ENCODE peak calls at places on chromosomes 16 and 17, in eight cellular contexts. One of them, this sample, is unnamed.

GRCh38 chr17:43662432-43663141 is 865 bp upstream of the MEOX1 start:
- DNase-seq in endothelial cell of umbilical vein: no peak
- DNase-seq in spleen: no peak
- DNase-seq in neural progenitor cell: no peak
- DNase-seq in heart left ventricle: no peak
- DNase-seq in breast epithelium: no peak
- DNase-seq in naive thymus-derived CD4-positive, alpha-beta T cell: no peak
- DNase-seq in neuronal stem cell: no peak
- DNase-seq in this sample: no peak

GRCh38 chr17:70521821-70522256 is 352.5 kb downstream of the KCNJ2 start:
- DNase-seq in heart left ventricle: peak; percentile 71
- DNase-seq in endothelial cell of umbilical vein: peak; percentile 72
- DNase-seq in neuronal stem cell: no peak
- DNase-seq in breast epithelium: no peak
- DNase-seq in spleen: no peak
- DNase-seq in neural progenitor cell: no peak
- DNase-seq in naive thymus-derived CD4-positive, alpha-beta T cell: no peak
- DNase-seq in this sample: no peak

GRCh38 chr17:79009397-79010303 is at the start of gene CANT1:
- DNase-seq in neural progenitor cell: peak; percentile 93
- DNase-seq in naive thymus-derived CD4-positive, alpha-beta T cell: peak; percentile 83
- DNase-seq in neuronal stem cell: peak; percentile 87
- DNase-seq in heart left ventricle: peak; percentile 87
- DNase-seq in endothelial cell of umbilical vein: peak; percentile 92
- DNase-seq in spleen: peak; percentile 96
- DNase-seq in breast epithelium: peak; percentile 72
- DNase-seq in this sample: peak; percentile 77

GRCh38 chr17:51612692-51613091 is 352.3 kb downstream of the UTP18 start:
- DNase-seq in neural progenitor cell: no peak
- DNase-seq in heart left ventricle: no peak
- DNase-seq in breast epithelium: no peak
- DNase-seq in neuronal stem cell: no peak
- DNase-seq in endothelial cell of umbilical vein: no peak
- DNase-seq in spleen: no peak
- DNase-seq in naive thymus-derived CD4-positive, alpha-beta T cell: no peak
- DNase-seq in this sample: no peak

GRCh38 chr17:13587487-13588338 is 14.0 kb downstream of the HS3ST3A1 start:
- DNase-seq in heart left ventricle: no peak
- DNase-seq in spleen: no peak
- DNase-seq in naive thymus-derived CD4-positive, alpha-beta T cell: no peak
- DNase-seq in neural progenitor cell: no peak
- DNase-seq in neuronal stem cell: no peak
- DNase-seq in endothelial cell of umbilical vein: no peak
- DNase-seq in breast epithelium: no peak
- DNase-seq in this sample: no peak

GRCh38 chr16:87762620-87763019 is 3.2 kb downstream of the KLHDC4 start:
- DNase-seq in naive thymus-derived CD4-positive, alpha-beta T cell: no peak
- DNase-seq in neuronal stem cell: no peak
- DNase-seq in endothelial cell of umbilical vein: no peak
- DNase-seq in heart left ventricle: no peak
- DNase-seq in breast epithelium: no peak
- DNase-seq in neural progenitor cell: no peak
- DNase-seq in spleen: no peak
- DNase-seq in this sample: no peak

GRCh38 chr16:71568541-71568940 is 8.4 kb downstream of the TAT start:
- DNase-seq in spleen: no peak
- DNase-seq in neuronal stem cell: no peak
- DNase-seq in neural progenitor cell: no peak
- DNase-seq in naive thymus-derived CD4-positive, alpha-beta T cell: no peak
- DNase-seq in heart left ventricle: no peak
- DNase-seq in endothelial cell of umbilical vein: no peak
- DNase-seq in breast epithelium: no peak
- DNase-seq in this sample: no peak

GRCh38 chr17:81328925-81329278 is 33.8 kb upstream of the SLC38A10 start:
- DNase-seq in neuronal stem cell: no peak
- DNase-seq in breast epithelium: no peak
- DNase-seq in neural progenitor cell: no peak
- DNase-seq in naive thymus-derived CD4-positive, alpha-beta T cell: no peak
- DNase-seq in endothelial cell of umbilical vein: no peak
- DNase-seq in spleen: no peak
- DNase-seq in heart left ventricle: no peak
- DNase-seq in this sample: no peak

GRCh38 chr17:78935419-78936323 is 10.5 kb upstream of the TIMP2 start:
- DNase-seq in endothelial cell of umbilical vein: peak; percentile 59
- DNase-seq in neuronal stem cell: no peak
- DNase-seq in neural progenitor cell: no peak
- DNase-seq in spleen: no peak
- DNase-seq in heart left ventricle: peak; percentile 57
- DNase-seq in breast epithelium: no peak
- DNase-seq in naive thymus-derived CD4-positive, alpha-beta T cell: no peak
- DNase-seq in this sample: no peak

GRCh38 chr16:51507286-51507685 is 356.2 kb upstream of the SALL1 start:
- DNase-seq in neuronal stem cell: no peak
- DNase-seq in naive thymus-derived CD4-positive, alpha-beta T cell: no peak
- DNase-seq in endothelial cell of umbilical vein: no peak
- DNase-seq in neural progenitor cell: no peak
- DNase-seq in heart left ventricle: no peak
- DNase-seq in spleen: no peak
- DNase-seq in breast epithelium: no peak
- DNase-seq in this sample: no peak

GRCh38 chr16:89122322-89122831 is 28.7 kb downstream of the ACSF3 start:
- DNase-seq in heart left ventricle: no peak
- DNase-seq in endothelial cell of umbilical vein: no peak
- DNase-seq in neuronal stem cell: no peak
- DNase-seq in naive thymus-derived CD4-positive, alpha-beta T cell: peak; percentile 42
- DNase-seq in neural progenitor cell: no peak
- DNase-seq in breast epithelium: no peak
- DNase-seq in spleen: peak; percentile 88
- DNase-seq in this sample: peak; percentile 59

GRCh38 chr16:19084879-19085278 is 17.5 kb downstream of the COQ7 start:
- DNase-seq in naive thymus-derived CD4-positive, alpha-beta T cell: no peak
- DNase-seq in neuronal stem cell: no peak
- DNase-seq in breast epithelium: no peak
- DNase-seq in endothelial cell of umbilical vein: no peak
- DNase-seq in spleen: no peak
- DNase-seq in neural progenitor cell: no peak
- DNase-seq in heart left ventricle: no peak
- DNase-seq in this sample: no peak

GRCh38 chr17:48791128-48792032 is 25.6 kb downstream of the TTLL6 start:
- DNase-seq in naive thymus-derived CD4-positive, alpha-beta T cell: no peak
- DNase-seq in breast epithelium: peak; percentile 76
- DNase-seq in neural progenitor cell: peak; percentile 90
- DNase-seq in spleen: no peak
- DNase-seq in endothelial cell of umbilical vein: peak; percentile 79
- DNase-seq in heart left ventricle: peak; percentile 77
- DNase-seq in neuronal stem cell: peak; percentile 67
- DNase-seq in this sample: peak; percentile 17

GRCh38 chr16:27355610-27356009 is 41.8 kb downstream of the IL4R start:
- DNase-seq in neuronal stem cell: no peak
- DNase-seq in endothelial cell of umbilical vein: peak; percentile 46
- DNase-seq in heart left ventricle: peak; percentile 51
- DNase-seq in naive thymus-derived CD4-positive, alpha-beta T cell: peak; percentile 25
- DNase-seq in spleen: peak; percentile 87
- DNase-seq in breast epithelium: no peak
- DNase-seq in neural progenitor cell: peak; percentile 47
- DNase-seq in this sample: no peak

GRCh38 chr17:47840742-47841487 is at the start of gene SCRN2:
- DNase-seq in neuronal stem cell: peak; percentile 88
- DNase-seq in spleen: peak; percentile 98
- DNase-seq in neural progenitor cell: peak; percentile 95
- DNase-seq in heart left ventricle: peak; percentile 91
- DNase-seq in breast epithelium: peak; percentile 93
- DNase-seq in endothelial cell of umbilical vein: peak; percentile 91
- DNase-seq in naive thymus-derived CD4-positive, alpha-beta T cell: peak; percentile 82
- DNase-seq in this sample: peak; percentile 79

GRCh38 chr17:48160177-48160967 is 52.8 kb downstream of the SNX11 start:
- DNase-seq in breast epithelium: no peak
- DNase-seq in endothelial cell of umbilical vein: no peak
- DNase-seq in neuronal stem cell: no peak
- DNase-seq in spleen: no peak
- DNase-seq in heart left ventricle: no peak
- DNase-seq in naive thymus-derived CD4-positive, alpha-beta T cell: no peak
- DNase-seq in neural progenitor cell: no peak
- DNase-seq in this sample: no peak

GRCh38 chr17:80151333-80151732 is 4.4 kb upstream of the EIF4A3 start:
- DNase-seq in neural progenitor cell: no peak
- DNase-seq in spleen: no peak
- DNase-seq in endothelial cell of umbilical vein: no peak
- DNase-seq in heart left ventricle: no peak
- DNase-seq in naive thymus-derived CD4-positive, alpha-beta T cell: no peak
- DNase-seq in breast epithelium: no peak
- DNase-seq in neuronal stem cell: no peak
- DNase-seq in this sample: no peak

GRCh38 chr16:57253410-57253927 is 8.4 kb downstream of the ARL2BP start:
- DNase-seq in heart left ventricle: no peak
- DNase-seq in neuronal stem cell: no peak
- DNase-seq in naive thymus-derived CD4-positive, alpha-beta T cell: no peak
- DNase-seq in neural progenitor cell: no peak
- DNase-seq in spleen: no peak
- DNase-seq in endothelial cell of umbilical vein: no peak
- DNase-seq in breast epithelium: no peak
- DNase-seq in this sample: no peak

GRCh38 chr17:9913476-9913875 is 8.4 kb upstream of the RCVRN start:
- DNase-seq in spleen: no peak
- DNase-seq in endothelial cell of umbilical vein: no peak
- DNase-seq in breast epithelium: no peak
- DNase-seq in neuronal stem cell: no peak
- DNase-seq in neural progenitor cell: no peak
- DNase-seq in naive thymus-derived CD4-positive, alpha-beta T cell: no peak
- DNase-seq in heart left ventricle: no peak
- DNase-seq in this sample: no peak

GRCh38 chr16:87056083-87056482 is 261.1 kb downstream of the C16orf95 start:
- DNase-seq in naive thymus-derived CD4-positive, alpha-beta T cell: no peak
- DNase-seq in heart left ventricle: no peak
- DNase-seq in neuronal stem cell: no peak
- DNase-seq in breast epithelium: peak; percentile 9
- DNase-seq in endothelial cell of umbilical vein: peak; percentile 29
- DNase-seq in spleen: no peak
- DNase-seq in neural progenitor cell: no peak
- DNase-seq in this sample: no peak

GRCh38 chr16:85235988-85236831 is 123.9 kb upstream of the CIBAR2 start:
- DNase-seq in spleen: no peak
- DNase-seq in endothelial cell of umbilical vein: peak; percentile 46
- DNase-seq in neuronal stem cell: no peak
- DNase-seq in heart left ventricle: peak; percentile 68
- DNase-seq in neural progenitor cell: no peak
- DNase-seq in breast epithelium: no peak
- DNase-seq in naive thymus-derived CD4-positive, alpha-beta T cell: no peak
- DNase-seq in this sample: no peak

GRCh38 chr16:47972246-47972985 is 183.4 kb downstream of the ABCC12 start:
- DNase-seq in heart left ventricle: no peak
- DNase-seq in naive thymus-derived CD4-positive, alpha-beta T cell: no peak
- DNase-seq in spleen: no peak
- DNase-seq in neural progenitor cell: no peak
- DNase-seq in endothelial cell of umbilical vein: no peak
- DNase-seq in breast epithelium: no peak
- DNase-seq in neuronal stem cell: no peak
- DNase-seq in this sample: no peak

GRCh38 chr17:46028374-46028773 is 29.3 kb downstream of the STH start:
- DNase-seq in neural progenitor cell: peak; percentile 52
- DNase-seq in heart left ventricle: no peak
- DNase-seq in neuronal stem cell: peak; percentile 21
- DNase-seq in breast epithelium: no peak
- DNase-seq in naive thymus-derived CD4-positive, alpha-beta T cell: no peak
- DNase-seq in spleen: peak; percentile 19
- DNase-seq in endothelial cell of umbilical vein: no peak
- DNase-seq in this sample: no peak
- H3K4me3 ChIP-seq in neural progenitor cell: no peak overlapping the region
- H3K4me3 ChIP-seq in heart left ventricle: no peak overlapping the region
- H3K4me3 ChIP-seq in neuronal stem cell: no peak overlapping the region
- H3K4me3 ChIP-seq in breast epithelium: no peak overlapping the region
- H3K4me3 ChIP-seq in naive thymus-derived CD4-positive, alpha-beta T cell: no peak overlapping the region
- H3K4me3 ChIP-seq in spleen: no peak overlapping the region
- H3K4me3 ChIP-seq in endothelial cell of umbilical vein: no peak overlapping the region
- H3K4me3 ChIP-seq in this sample: no peak overlapping the region

DNA sequence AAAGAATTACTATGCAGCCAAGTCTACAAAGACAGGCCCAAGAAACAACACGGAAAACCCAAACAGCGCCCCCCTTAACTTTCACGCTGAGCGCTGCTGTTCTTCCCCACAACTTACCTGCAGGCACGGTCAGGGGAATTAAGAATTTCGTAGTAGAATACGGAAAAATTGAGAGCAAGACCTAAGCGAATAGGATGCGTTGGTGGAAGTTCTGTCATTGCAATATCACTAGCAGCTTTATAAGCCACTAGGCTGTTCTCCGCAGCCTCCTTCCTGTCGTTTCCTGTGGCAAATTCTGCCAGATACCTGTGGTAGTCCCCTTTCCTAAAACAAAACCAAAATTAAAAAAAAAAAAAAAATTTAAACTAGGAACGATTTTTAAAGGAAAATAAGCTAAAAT is 39.0 kb downstream of the YWHAE start:
- DNase-seq in breast epithelium: no peak
- DNase-seq in naive thymus-derived CD4-positive, alpha-beta T cell: no peak
- DNase-seq in heart left ventricle: no peak
- DNase-seq in neuronal stem cell: no peak
- DNase-seq in neural progenitor cell: no peak
- DNase-seq in endothelial cell of umbilical vein: no peak
- DNase-seq in spleen: no peak
- DNase-seq in this sample: peak; percentile 28
- H3K4me1 ChIP-seq in breast epithelium: peaks cover 5% of the 10 kb centered on the region
- H3K4me1 ChIP-seq in naive thymus-derived CD4-positive, alpha-beta T cell: peaks cover 27% of the 10 kb centered on the region
- H3K4me1 ChIP-seq in heart left ventricle: peaks cover 41% of the 10 kb centered on the region
- H3K4me1 ChIP-seq in neuronal stem cell: no peaks in the 10 kb centered on the region
- H3K4me1 ChIP-seq in neural progenitor cell: no peaks in the 10 kb centered on the region
- H3K4me1 ChIP-seq in endothelial cell of umbilical vein: peaks cover 25% of the 10 kb centered on the region
- H3K4me1 ChIP-seq in spleen: peaks cover 59% of the 10 kb centered on the region
- H3K4me1 ChIP-seq in this sample: peaks cover 37% of the 10 kb centered on the region

DNA sequence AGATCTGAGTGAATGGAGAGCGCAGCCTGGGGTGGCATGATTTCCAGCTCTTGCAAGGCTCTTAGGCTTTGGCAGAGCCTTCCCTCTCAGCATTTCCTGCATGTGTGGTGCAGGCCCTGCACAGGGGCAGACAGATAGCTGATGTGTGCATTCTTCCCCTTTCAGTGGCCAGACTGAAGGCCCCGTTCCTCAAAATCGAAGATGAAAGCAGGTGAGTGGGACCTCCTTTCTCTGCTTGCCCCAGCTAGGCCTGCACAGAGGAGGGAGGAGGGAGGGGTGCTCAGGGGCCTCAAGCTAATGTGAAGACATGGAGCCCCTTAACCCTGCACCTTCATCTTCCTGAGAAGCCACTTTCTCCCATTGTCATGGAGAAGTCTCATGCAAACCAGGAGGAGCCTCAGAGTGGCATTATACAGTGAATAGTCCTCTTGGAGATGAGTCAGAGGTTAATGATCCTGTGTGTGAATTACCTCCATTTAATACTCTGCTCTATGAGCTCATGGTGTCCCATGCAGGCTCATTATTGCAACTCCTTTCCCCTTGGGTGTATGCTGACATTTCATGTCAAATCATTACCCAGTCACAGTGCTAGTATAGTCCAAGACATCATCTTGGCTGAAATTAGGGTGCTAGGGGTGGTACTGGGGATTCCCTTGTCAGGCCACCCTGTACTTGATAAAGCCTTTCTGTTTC is 20.4 kb upstream of the ADAM11 start:
- DNase-seq in breast epithelium: no peak
- DNase-seq in spleen: no peak
- DNase-seq in endothelial cell of umbilical vein: no peak
- DNase-seq in neuronal stem cell: no peak
- DNase-seq in heart left ventricle: no peak
- DNase-seq in neural progenitor cell: no peak
- DNase-seq in naive thymus-derived CD4-positive, alpha-beta T cell: no peak
- DNase-seq in this sample: no peak
- H3K4me3 ChIP-seq in breast epithelium: no peak overlapping the region
- H3K4me3 ChIP-seq in spleen: no peak overlapping the region
- H3K4me3 ChIP-seq in endothelial cell of umbilical vein: no peak overlapping the region
- H3K4me3 ChIP-seq in neuronal stem cell: no peak overlapping the region
- H3K4me3 ChIP-seq in heart left ventricle: no peak overlapping the region
- H3K4me3 ChIP-seq in neural progenitor cell: no peak overlapping the region
- H3K4me3 ChIP-seq in naive thymus-derived CD4-positive, alpha-beta T cell: no peak overlapping the region
- H3K4me3 ChIP-seq in this sample: no peak overlapping the region

GRCh38 chr17:6161456-6161855 is 91.3 kb downstream of the WSCD1 start:
- DNase-seq in endothelial cell of umbilical vein: no peak
- DNase-seq in neuronal stem cell: no peak
- DNase-seq in spleen: no peak
- DNase-seq in naive thymus-derived CD4-positive, alpha-beta T cell: no peak
- DNase-seq in heart left ventricle: no peak
- DNase-seq in neural progenitor cell: no peak
- DNase-seq in breast epithelium: no peak
- DNase-seq in this sample: no peak
- H3K4me1 ChIP-seq in endothelial cell of umbilical vein: peaks cover under 1% of the 10 kb centered on the region
- H3K4me1 ChIP-seq in neuronal stem cell: peaks cover 14% of the 10 kb centered on the region
- H3K4me1 ChIP-seq in spleen: no peaks in the 10 kb centered on the region
- H3K4me1 ChIP-seq in naive thymus-derived CD4-positive, alpha-beta T cell: no peaks in the 10 kb centered on the region
- H3K4me1 ChIP-seq in heart left ventricle: no peaks in the 10 kb centered on the region
- H3K4me1 ChIP-seq in neural progenitor cell: peaks cover 25% of the 10 kb centered on the region
- H3K4me1 ChIP-seq in breast epithelium: no peaks in the 10 kb centered on the region
- H3K4me1 ChIP-seq in this sample: no peaks in the 10 kb centered on the region

This sample was measured in CD8-positive, alpha-beta memory T cell.